ENCODE peak calls at places on chromosomes 3 and 15, in seven cellular contexts. B is MCF 10A, K is NCI-H1092, V is fibroblast of pulmonary artery, Z is hippocampal formation, F is Ammon's horn, L is dermis microvascular lymphatic vessel endothelial cell. G is an unnamed sample.

GRCh38 chr15:52464478-52464877 is 64.2 kb downstream of the MYO5A start:
- DNase-seq in L (no peak), B (no peak), F (no peak), Z (no peak), V (no peak), K (no peak), G (no peak)

GRCh38 chr15:101207867-101208288 is 44.0 kb downstream of the CHSY1 start:
- DNase-seq in K (no peak), V (peak), L (no peak), Z (no peak), F (peak), B (peak), G (no peak)

GRCh38 chr3:124316034-124316287 is 324.0 kb upstream of the ROPN1 start:
- DNase-seq in V (no peak), L (no peak), F (no peak), B (no peak), K (no peak), Z (no peak), G (no peak)

GRCh38 chr15:60047701-60048100 is 43.6 kb downstream of the FOXB1 start:
- DNase-seq in L (no peak), Z (no peak), B (no peak), V (peak), F (no peak), K (no peak), G (no peak)

GRCh38 chr3:54951405-54951804 is 23.5 kb upstream of the LRTM1 start:
- DNase-seq in K (no peak), L (no peak), F (peak), B (peak), V (peak), Z (peak), G (no peak)

GRCh38 chr3:185959609-185960517 is 22.0 kb upstream of the TRA2B start:
- DNase-seq in B (peak), F (no peak), K (no peak), L (no peak), Z (no peak), V (peak), G (no peak)

GRCh38 chr3:15325228-15325627 is 7.2 kb downstream of the SH3BP5 start:
- DNase-seq in Z (no peak), F (no peak), L (no peak), K (no peak), V (peak), B (no peak), G (no peak)

GRCh38 chr3:43709022-43709421 is 18.3 kb downstream of the ABHD5 start:
- DNase-seq in K (no peak), B (peak), V (peak), F (no peak), Z (no peak), L (no peak), G (no peak)

G was measured in cerebellar nuclear complex.